ENCODE peak calls at places on chromosome 10, in nine cellular contexts. X is BE2C; T is left lung; I is CD8-positive, alpha-beta T cell; B is PC-9; R is hepatocyte; O is MM.1S; K is psoas muscle; D is endodermal cell. Z is an unnamed sample. For H3K4me1, the result is how much of the 10 kb centered on the place peaks cover.

GRCh38 chr10:15295540-15296325 is 75.4 kb downstream of the FAM171A1 start:
- DNase-seq in X (no peak), T (no peak), I (no peak), B (no peak), R (no peak), O (no peak), K (no peak), D (peak), Z (no peak)

GRCh38 chr10:51001587-51001986 is 72.7 kb upstream of the PRKG1 start:
- DNase-seq in X (no peak), T (no peak), I (no peak), B (no peak), R (peak), O (no peak), K (no peak), D (no peak), Z (peak)

GRCh38 chr10:88281592-88282268 is 301.4 kb downstream of the RNLS start:
- DNase-seq in X (no peak), T (no peak), I (no peak), B (no peak), R (no peak), O (no peak), K (no peak), D (no peak), Z (no peak)

GRCh38 chr10:68163735-68164134 is 54.4 kb downstream of the MYPN start:
- DNase-seq in X (no peak), T (no peak), I (no peak), B (no peak), R (peak), O (no peak), K (no peak), D (no peak), Z (no peak)

GRCh38 chr10:50999163-50999562 is 75.1 kb upstream of the PRKG1 start:
- DNase-seq in X (no peak), T (no peak), I (no peak), B (no peak), R (no peak), O (no peak), K (no peak), D (no peak), Z (no peak)

GRCh38 chr10:103761075-103761920 is 94.1 kb downstream of the SH3PXD2A start:
- DNase-seq in X (no peak), T (no peak), I (no peak), B (peak), R (no peak), O (no peak), K (no peak), D (no peak), Z (peak)

GRCh38 chr10:128577958-128578750 is 451.9 kb upstream of the MKI67 start:
- DNase-seq in X (no peak), T (no peak), I (no peak), B (no peak), R (no peak), O (no peak), K (no peak), D (no peak), Z (no peak)

GRCh38 chr10:2949948-2950354 is 117.4 kb upstream of the PFKP start:
- DNase-seq in X (no peak), T (no peak), I (no peak), B (no peak), R (no peak), O (no peak), K (no peak), D (no peak), Z (peak)

GRCh38 chr10:72612203-72612826 is 13.6 kb downstream of the MICU1 start:
- DNase-seq in X (peak), T (no peak), I (no peak), B (no peak), R (no peak), O (no peak), K (no peak), D (no peak), Z (peak)

GRCh38 chr10:60921631-60922030 is 22.4 kb downstream of the RHOBTB1 start:
- DNase-seq in X (no peak), T (no peak), I (no peak), B (no peak), R (no peak), O (peak), K (no peak), D (no peak), Z (no peak)

GRCh38 chr10:103510046-103510685 is 16.7 kb downstream of the NEURL1 start:
- DNase-seq in X (no peak), T (no peak), I (no peak), B (no peak), R (no peak), O (no peak), K (no peak), D (no peak), Z (no peak)

GRCh38 chr10:36489928-36490279 is 635.5 kb upstream of the ANKRD30A start:
- DNase-seq in X (no peak), T (no peak), I (no peak), B (no peak), R (no peak), O (no peak), K (no peak), D (no peak), Z (peak)

GRCh38 chr10:126124923-126125322 is 228.6 kb downstream of the FANK1 start:
- DNase-seq in X (no peak), T (no peak), I (no peak), B (no peak), R (no peak), O (no peak), K (no peak), D (no peak), Z (no peak)

GRCh38 chr10:71766717-71767419 is 6.5 kb downstream of the VSIR start:
- DNase-seq in X (no peak), T (peak), I (no peak), B (peak), R (peak), O (no peak), K (peak), D (no peak), Z (peak)

GRCh38 chr10:114043532-114044250 is at the start of gene ADRB1:
- DNase-seq in X (peak), T (peak), I (peak), B (peak), R (peak), O (peak), K (peak), D (peak), Z (peak)

GRCh38 chr10:31152421-31153133 is 120.9 kb upstream of the ZNF438 start:
- DNase-seq in X (no peak), T (no peak), I (no peak), B (no peak), R (no peak), O (no peak), K (no peak), D (no peak), Z (no peak)

GRCh38 chr10:112919721-112920120 is 30.3 kb upstream of the TCF7L2 start:
- DNase-seq in X (no peak), T (no peak), I (no peak), B (no peak), R (no peak), O (no peak), K (no peak), D (no peak), Z (peak)

GRCh38 chr10:34200355-34200901 is 614.7 kb downstream of the PARD3 start:
- DNase-seq in X (peak), T (no peak), I (no peak), B (no peak), R (no peak), O (no peak), K (no peak), D (no peak), Z (no peak)

GRCh38 chr10:124745678-124746077 is 1.5 kb upstream of the FAM53B start:
- DNase-seq in X (no peak), T (no peak), I (no peak), B (peak), R (peak), O (peak), K (no peak), D (no peak), Z (peak)

GRCh38 chr10:96305019-96305418 is 785 bp downstream of the DNTT start:
- DNase-seq in X (no peak), T (no peak), I (no peak), B (no peak), R (no peak), O (no peak), K (no peak), D (no peak), Z (no peak)

GRCh38 chr10:125079091-125079600 is 81.2 kb downstream of the CTBP2 start:
- DNase-seq in X (no peak), T (no peak), I (no peak), B (no peak), R (no peak), O (no peak), K (no peak), D (no peak), Z (no peak)

GRCh38 chr10:34176351-34176750 is 638.7 kb downstream of the PARD3 start:
- DNase-seq in X (no peak), T (no peak), I (no peak), B (no peak), R (no peak), O (no peak), K (no peak), D (no peak), Z (no peak)

GRCh38 chr10:73779018-73779417 is 2.8 kb upstream of the CHCHD1 start:
- DNase-seq in X (no peak), T (no peak), I (no peak), B (no peak), R (no peak), O (no peak), K (no peak), D (no peak), Z (no peak)

GRCh38 chr10:73773152-73773879 is 8.5 kb upstream of the CHCHD1 start:
- DNase-seq in X (no peak), T (no peak), I (no peak), B (no peak), R (no peak), O (no peak), K (no peak), D (no peak), Z (no peak)

GRCh38 chr10:73772280-73773151 is 9.3 kb upstream of the CHCHD1 start:
- DNase-seq in X (peak), T (peak), I (peak), B (peak), R (peak), O (peak), K (peak), D (peak), Z (peak)

GRCh38 chr10:73771722-73772279 is 10.0 kb upstream of the CHCHD1 start:
- DNase-seq in X (peak), T (peak), I (peak), B (peak), R (peak), O (peak), K (peak), D (peak), Z (peak)

GRCh38 chr10:73774637-73775036 is 7.2 kb upstream of the CHCHD1 start:
- DNase-seq in X (no peak), T (no peak), I (peak), B (no peak), R (peak), O (peak), K (no peak), D (no peak), Z (peak)
- TF ChIP-seq CTCF in X (peak), T (no peak), I (no peak), B (peak), R (peak), O (no peak), K (no peak), D (no peak), Z (peak)

GRCh38 chr10:110409488-110409887 is 88.2 kb upstream of the DUSP5 start:
- DNase-seq in X (no peak), T (no peak), I (no peak), B (no peak), R (no peak), O (no peak), K (no peak), D (no peak), Z (no peak)
- H3K4me1 ChIP-seq in X (under half), T (under half), I (under half), B (half or more), R (under half), O (half or more), K (under half), D (under half), Z (half or more)

DNA sequence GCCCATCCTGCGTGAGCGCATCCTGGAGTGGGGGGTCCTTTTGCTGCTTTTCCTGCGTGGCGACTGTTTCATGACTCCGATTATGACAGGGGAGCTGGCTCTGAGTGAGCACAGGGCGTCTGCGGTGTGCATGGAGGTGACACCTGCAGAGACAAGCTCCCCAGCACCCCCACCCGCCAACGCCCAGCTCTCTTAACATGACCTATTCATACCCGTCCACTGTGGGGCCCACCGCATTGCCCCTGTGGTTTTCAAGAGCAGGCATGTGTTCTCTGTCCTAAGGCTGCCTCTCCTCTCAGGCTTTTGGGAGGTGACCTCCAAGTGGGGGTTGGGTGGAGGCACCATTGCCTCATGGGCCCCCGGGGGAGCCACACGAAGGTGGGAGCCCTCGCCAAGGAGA is 500.7 kb downstream of the TCERG1L start:
- DNase-seq in X (no peak), T (no peak), I (no peak), B (no peak), R (no peak), O (no peak), K (no peak), D (peak), Z (no peak)
- TF ChIP-seq CTCF in X (no peak), T (no peak), I (no peak), B (no peak), R (no peak), O (no peak), K (no peak), D (no peak), Z (no peak)

GRCh38 chr10:70492786-70493659 is 14.5 kb downstream of the PALD1 start:
- DNase-seq in X (no peak), T (peak), I (no peak), B (no peak), R (no peak), O (no peak), K (no peak), D (no peak), Z (peak)
- H3K4me1 ChIP-seq in X (under half), T (under half), I (under half), B (under half), R (under half), O (half or more), K (under half), D (under half), Z (under half)

GRCh38 chr10:93071177-93071472 is 2.6 kb upstream of the CYP26A1 start:
- DNase-seq in X (no peak), T (no peak), I (no peak), B (no peak), R (no peak), O (no peak), K (no peak), D (no peak), Z (no peak)

GRCh38 chr10:93072713-93073538 is 767 bp upstream of the CYP26A1 start:
- DNase-seq in X (no peak), T (no peak), I (no peak), B (no peak), R (no peak), O (peak), K (no peak), D (peak), Z (no peak)

GRCh38 chr10:93072225-93072712 is 1.4 kb upstream of the CYP26A1 start:
- DNase-seq in X (no peak), T (no peak), I (no peak), B (no peak), R (no peak), O (peak), K (no peak), D (peak), Z (peak)

GRCh38 chr10:93070378-93071176 is 3.1 kb upstream of the CYP26A1 start:
- DNase-seq in X (no peak), T (no peak), I (no peak), B (no peak), R (no peak), O (no peak), K (no peak), D (no peak), Z (no peak)

GRCh38 chr10:93071674-93072224 is 1.9 kb upstream of the CYP26A1 start:
- DNase-seq in X (no peak), T (no peak), I (no peak), B (peak), R (peak), O (peak), K (no peak), D (peak), Z (peak)
- TF ChIP-seq CTCF in X (no peak), T (no peak), I (no peak), B (no peak), R (no peak), O (peak), K (no peak), D (peak), Z (peak)

GRCh38 chr10:79088613-79089355 is 20.0 kb downstream of the ZMIZ1 start:
- DNase-seq in X (no peak), T (no peak), I (no peak), B (no peak), R (no peak), O (no peak), K (no peak), D (no peak), Z (no peak)
- H3K4me1 ChIP-seq in X (under half), T (half or more), I (under half), B (under half), R (under half), O (under half), K (half or more), D (under half), Z (under half)

GRCh38 chr10:101101488-101101887 is 29.6 kb upstream of the TLX1 start:
- DNase-seq in X (no peak), T (no peak), I (no peak), B (no peak), R (no peak), O (no peak), K (no peak), D (no peak), Z (no peak)
- TF ChIP-seq CTCF in X (no peak), T (no peak), I (no peak), B (no peak), R (no peak), O (no peak), K (no peak), D (peak), Z (no peak)

GRCh38 chr10:26464632-26465280 is 26.6 kb downstream of the APBB1IP start:
- DNase-seq in X (no peak), T (no peak), I (no peak), B (no peak), R (no peak), O (no peak), K (no peak), D (no peak), Z (no peak)
- H3K4me1 ChIP-seq in X (under half), T (under half), I (half or more), B (under half), R (under half), O (under half), K (under half), D (under half), Z (under half)

DNA sequence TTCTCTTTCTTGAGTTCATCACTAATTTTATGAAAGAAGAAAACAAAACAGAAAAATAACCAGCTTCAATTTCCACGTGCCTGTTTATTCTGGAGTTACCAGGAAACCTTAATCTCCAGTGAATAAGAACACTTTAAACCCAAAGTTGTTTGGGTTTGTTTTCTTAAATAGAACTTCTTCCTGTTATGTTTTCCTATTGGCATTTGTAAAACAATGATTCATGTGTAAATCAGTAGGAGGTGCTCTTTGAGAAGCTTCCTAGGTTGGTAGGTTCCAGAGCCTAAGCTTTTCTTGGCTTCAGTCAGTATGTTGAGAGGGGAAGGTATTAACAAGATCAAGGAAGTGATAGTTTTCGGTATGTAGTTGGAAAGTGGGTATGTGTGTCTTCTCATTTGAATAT is 119.0 kb downstream of the BICC1 start:
- DNase-seq in X (no peak), T (no peak), I (no peak), B (no peak), R (no peak), O (no peak), K (no peak), D (no peak), Z (no peak)
- TF ChIP-seq CTCF in X (no peak), T (no peak), I (no peak), B (no peak), R (no peak), O (no peak), K (no peak), D (no peak), Z (peak)

DNA sequence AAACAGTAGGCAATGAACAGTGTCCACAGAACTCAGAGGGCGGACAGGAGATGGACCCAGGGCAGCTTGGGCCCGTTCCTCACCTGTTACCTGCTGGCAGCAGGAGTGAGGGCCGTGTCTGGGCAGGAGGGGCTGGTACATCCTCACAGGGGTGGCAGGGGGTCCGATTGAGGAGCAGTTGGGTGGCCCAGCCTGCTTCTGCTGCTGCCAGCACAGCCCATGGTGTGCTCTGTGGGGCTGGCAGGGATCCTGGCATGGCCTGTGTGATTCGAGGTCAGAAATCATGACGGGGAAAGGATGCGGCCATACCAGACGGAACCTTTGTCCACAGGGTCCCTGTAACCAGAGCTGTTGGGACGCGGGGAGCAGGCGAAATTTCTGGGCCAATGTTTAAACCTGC is 49.6 kb downstream of the INPP5A start:
- DNase-seq in X (no peak), T (peak), I (no peak), B (no peak), R (no peak), O (no peak), K (no peak), D (no peak), Z (no peak)
- H3K4me1 ChIP-seq in X (under half), T (half or more), I (under half), B (under half), R (under half), O (under half), K (half or more), D (under half), Z (under half)

Z was measured in PC-3.